ENCODE peak calls at places on chromosomes 11 and 22, in four cellular contexts. B is upper lobe of right lung, D is astrocyte of the spinal cord, L is cardiac fibroblast. W is an unnamed sample.

GRCh38 chr11:130295657-130296056 is 19.1 kb downstream of the ZBTB44 start:
- DNase-seq in B (no peak), D (no peak), L (no peak), W (no peak)

GRCh38 chr11:133570376-133570775 is 38.1 kb upstream of the OPCML start:
- DNase-seq in D (no peak), L (no peak), B (no peak), W (no peak)

GRCh38 chr22:27474711-27475547 is 326.6 kb downstream of the MN1 start:
- DNase-seq in B (no peak), D (peak), L (peak), W (peak)

GRCh38 chr11:100681064-100681502 is 6.0 kb upstream of the ARHGAP42 start:
- DNase-seq in D (peak), L (peak), B (peak), W (peak)

GRCh38 chr11:131025020-131025419 is 108.7 kb upstream of the SNX19 start:
- DNase-seq in D (peak), B (no peak), L (peak), W (peak)

GRCh38 chr11:81497202-81497804 is 1236.4 kb downstream of the FAM181B start:
- DNase-seq in B (no peak), L (peak), D (peak), W (peak)

GRCh38 chr11:83241291-83241946 is 44.7 kb downstream of the CCDC90B start:
- DNase-seq in D (peak), B (no peak), L (peak), W (peak)

GRCh38 chr11:122977455-122978302 is 4.0 kb downstream of the BSX start:
- DNase-seq in D (no peak), L (no peak), B (no peak), W (no peak)

GRCh38 chr22:17816649-17817048 is 42.4 kb upstream of the BID start:
- DNase-seq in L (no peak), D (no peak), B (no peak), W (no peak)

GRCh38 chr22:47275479-47276218 is 513.2 kb downstream of the TBC1D22A start:
- DNase-seq in D (peak), L (peak), B (peak), W (no peak)

GRCh38 chr22:30279932-30280331 is 9.4 kb downstream of the CASTOR1 start:
- DNase-seq in D (no peak), B (no peak), L (no peak), W (no peak)

GRCh38 chr11:74449369-74449931 is 17.9 kb downstream of the KCNE3 start:
- DNase-seq in L (peak), B (no peak), D (peak), W (peak)

GRCh38 chr11:104968365-104968855 is at the start of gene CASP4:
- DNase-seq in B (no peak), D (peak), L (peak), W (peak)

GRCh38 chr11:46392421-46393230 is 1.1 kb upstream of the CHRM4 start:
- DNase-seq in L (peak), B (peak), D (peak), W (peak)

GRCh38 chr22:44994399-44995281 is 15.2 kb downstream of the PHF21B start:
- DNase-seq in L (no peak), B (no peak), D (no peak), W (no peak)

GRCh38 chr11:65013130-65013691 is 749 bp upstream of the ARL2 start:
- DNase-seq in B (peak), D (peak), L (peak), W (peak)

GRCh38 chr11:115201121-115201792 is 303.0 kb downstream of the CADM1 start:
- DNase-seq in D (peak), B (no peak), L (peak), W (peak)

GRCh38 chr22:29820941-29821789 is 16.9 kb downstream of the ASCC2 start:
- DNase-seq in B (peak), D (peak), L (peak), W (peak)

GRCh38 chr11:125689460-125689859 is 8.8 kb upstream of the ACRV1 start:
- DNase-seq in B (no peak), D (no peak), L (no peak), W (no peak)

GRCh38 chr11:4095509-4096230 is 1.1 kb downstream of the RRM1 start:
- DNase-seq in L (peak), B (no peak), D (peak), W (peak)

GRCh38 chr11:103586756-103587155 is 449.7 kb upstream of the DDI1 start:
- DNase-seq in L (peak), D (peak), B (no peak), W (peak)

GRCh38 chr11:73174495-73174791 is 32.3 kb upstream of the FCHSD2 start:
- DNase-seq in B (no peak), D (no peak), L (no peak), W (no peak)

GRCh38 chr11:72229925-72230763 is 5.6 kb downstream of the INPPL1 start:
- DNase-seq in L (no peak), B (peak), D (no peak), W (no peak)

GRCh38 chr11:123069878-123070821 is 8.2 kb upstream of the HSPA8 start:
- DNase-seq in D (no peak), L (no peak), B (no peak), W (no peak)

GRCh38 chr22:47750086-47750485 is 987.6 kb downstream of the TBC1D22A start:
- DNase-seq in D (no peak), L (no peak), B (no peak), W (no peak)

GRCh38 chr11:111944651-111945051 is 7.5 kb downstream of the DIXDC1 start:
- DNase-seq in D (peak), L (peak), B (no peak), W (peak)

GRCh38 chr11:116185551-116185950 is 587.2 kb downstream of the BUD13 start:
- DNase-seq in L (no peak), D (no peak), B (no peak), W (no peak)

GRCh38 chr11:93291889-93292288 is 38.7 kb upstream of the DEUP1 start:
- DNase-seq in D (no peak), L (no peak), B (no peak), W (no peak)
- H3K4me3 ChIP-seq in D (no peak), L (no peak), B (no peak), W (no peak)

DNA sequence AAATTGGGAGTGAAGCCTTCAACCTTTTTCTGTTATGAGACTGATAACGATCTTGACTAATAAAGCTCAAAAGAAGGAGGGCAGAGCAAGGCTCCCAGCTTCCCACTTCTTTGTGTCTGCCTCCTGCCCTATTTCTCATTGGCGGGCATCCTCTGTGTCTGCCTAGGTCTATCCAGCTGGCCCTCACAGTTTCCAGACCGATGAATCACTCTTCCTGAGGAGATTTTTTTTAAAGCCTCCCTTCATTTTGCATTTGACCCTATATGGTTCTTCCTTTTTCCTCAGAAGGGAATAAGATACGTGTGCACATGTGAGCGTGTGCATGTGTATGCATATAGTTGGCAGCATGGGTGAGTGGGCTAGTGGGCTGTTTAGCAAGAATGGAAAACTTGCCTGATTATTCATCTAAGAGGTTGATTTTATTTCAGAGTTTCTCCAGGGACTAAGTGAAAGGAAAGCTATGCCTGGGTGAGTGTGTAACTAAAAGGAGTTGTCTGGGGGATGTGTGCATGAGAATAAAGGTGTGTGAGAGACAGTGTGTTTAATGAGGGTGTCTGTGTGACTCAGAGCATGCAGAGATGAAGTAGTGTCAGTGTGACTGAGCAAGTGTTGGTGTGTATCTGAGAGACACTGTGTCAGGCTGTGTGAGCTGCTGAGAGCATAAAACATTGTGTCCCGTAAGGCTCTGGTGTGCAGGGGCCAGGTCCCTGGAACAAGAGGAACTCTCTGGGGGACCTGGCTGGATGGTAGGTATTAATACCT is 12.2 kb downstream of the PHLDB1 start:
- DNase-seq in D (peak), B (peak), L (peak), W (peak)
- H3K4me3 ChIP-seq in D (no peak), B (no peak), L (no peak), W (no peak)

GRCh38 chr11:63870351-63871197 is 31.7 kb downstream of the MARK2 start:
- DNase-seq in D (no peak), L (no peak), B (no peak), W (no peak)
- H3K4me3 ChIP-seq in D (no peak), L (no peak), B (no peak), W (no peak)

GRCh38 chr22:49765091-49765771 is 62.4 kb downstream of the BRD1 start:
- DNase-seq in B (peak), D (no peak), L (no peak), W (no peak)

GRCh38 chr22:49765951-49766350 is 61.7 kb downstream of the BRD1 start:
- DNase-seq in L (no peak), D (no peak), B (peak), W (no peak)

GRCh38 chr22:49763696-49764095 is 64.0 kb downstream of the BRD1 start:
- DNase-seq in B (no peak), D (no peak), L (no peak), W (no peak)

GRCh38 chr22:49763138-49763537 is 64.5 kb downstream of the BRD1 start:
- DNase-seq in B (no peak), D (no peak), L (no peak), W (no peak)

GRCh38 chr22:49764151-49764581 is 63.5 kb downstream of the BRD1 start:
- DNase-seq in B (peak), L (no peak), D (no peak), W (peak)
- H3K4me3 ChIP-seq in B (no peak), L (no peak), D (no peak), W (no peak)